ENCODE peak calls at places on chromosomes 5 and 9, in five cellular contexts. K is heart left ventricle, H is Panc1, U is tibial nerve, Q is HuH-7.5. J is an unnamed sample.

GRCh38 chr9:21991039-21991959 is 2.9 kb downstream of the CDKN2A start:
- DNase-seq in U (no peak), K (no peak), H (no peak), Q (no peak), J (no peak)

GRCh38 chr5:124130807-124131206 is 615.6 kb downstream of the ZNF608 start:
- DNase-seq in Q (no peak), K (no peak), U (no peak), H (no peak), J (no peak)

GRCh38 chr9:106994463-106994862 is 131.5 kb downstream of the ZNF462 start:
- DNase-seq in K (no peak), U (no peak), H (no peak), Q (no peak), J (no peak)

GRCh38 chr5:27818888-27819287 is 780.5 kb upstream of the CDH9 start:
- DNase-seq in K (no peak), Q (no peak), H (no peak), U (no peak), J (no peak)

GRCh38 chr5:151682751-151683331 is 3.9 kb downstream of the SPARC start:
- DNase-seq in U (no peak), Q (no peak), H (no peak), K (peak), J (no peak)

GRCh38 chr9:107751522-107752235 is 262.1 kb upstream of the KLF4 start:
- DNase-seq in Q (peak), U (peak), H (peak), K (no peak), J (peak)

GRCh38 chr5:148574167-148574566 is 80.2 kb downstream of the HTR4 start:
- DNase-seq in H (no peak), K (no peak), U (no peak), Q (no peak), J (no peak)

GRCh38 chr9:35042081-35042604 is 30.3 kb downstream of the VCP start:
- DNase-seq in Q (peak), H (no peak), U (peak), K (no peak), J (no peak)

GRCh38 chr9:124482431-124483031 is 24.7 kb downstream of the NR5A1 start:
- DNase-seq in Q (no peak), K (no peak), H (no peak), U (no peak), J (no peak)

GRCh38 chr9:935348-935965 is 41.0 kb upstream of the DMRT3 start:
- DNase-seq in U (no peak), H (no peak), Q (no peak), K (no peak), J (no peak)

GRCh38 chr9:133135193-133135745 is 14.2 kb upstream of the RALGDS start:
- DNase-seq in K (peak), H (peak), U (no peak), Q (no peak), J (peak)

GRCh38 chr9:20255052-20255451 is 367.2 kb downstream of the MLLT3 start:
- DNase-seq in U (no peak), K (no peak), H (no peak), Q (no peak), J (no peak)

GRCh38 chr5:74686962-74687751 is 2.1 kb downstream of the HEXB start:
- DNase-seq in U (no peak), H (no peak), K (no peak), Q (no peak), J (no peak)

J was measured in SW 1271.